ENCODE peak calls at places on chromosome 13, in ten cellular contexts. D, W, F, A, K, Q, V, J, E and L are unnamed samples.

GRCh38 chr13:112765734-112766133 is 75.9 kb downstream of the ATP11A start:
- DNase-seq in E (no peak), A (no peak), D (no peak), F (no peak), Q (no peak), V (no peak), K (no peak), J (no peak), W (no peak), L (no peak)

GRCh38 chr13:66138172-66138811 is 1091.8 kb downstream of the PCDH9 start:
- DNase-seq in E (no peak), F (no peak), W (no peak), J (no peak), A (no peak), D (no peak), Q (no peak), K (no peak), V (no peak), L (no peak)

GRCh38 chr13:56352901-56353300 is 787.8 kb upstream of the PRR20A start:
- DNase-seq in W (no peak), K (no peak), Q (no peak), E (no peak), J (no peak), D (no peak), V (no peak), F (no peak), A (no peak), L (no peak)

GRCh38 chr13:93847162-93847561 is 620.6 kb downstream of the GPC6 start:
- DNase-seq in F (no peak), W (no peak), K (no peak), J (peak), D (no peak), A (no peak), Q (no peak), V (no peak), E (no peak), L (no peak)

GRCh38 chr13:92843549-92843948 is 383.1 kb upstream of the GPC6 start:
- DNase-seq in D (no peak), W (no peak), E (no peak), V (peak), K (no peak), F (no peak), Q (no peak), A (no peak), J (no peak), L (no peak)

GRCh38 chr13:101627556-101627943 is 175.1 kb downstream of the ITGBL1 start:
- DNase-seq in K (no peak), A (no peak), D (no peak), E (no peak), W (no peak), F (no peak), V (no peak), Q (no peak), J (no peak), L (no peak)

GRCh38 chr13:60226507-60226906 is 62.8 kb upstream of the DIAPH3 start:
- DNase-seq in F (no peak), W (no peak), D (no peak), J (peak), K (no peak), A (no peak), Q (no peak), E (no peak), V (peak), L (no peak)

GRCh38 chr13:61954092-61954491 is 538.4 kb upstream of the PCDH20 start:
- DNase-seq in K (no peak), V (peak), F (no peak), J (no peak), A (no peak), E (no peak), D (no peak), W (no peak), Q (no peak), L (no peak)

GRCh38 chr13:28110414-28110813 is 10.0 kb upstream of the FLT3 start:
- DNase-seq in W (no peak), F (no peak), J (no peak), E (no peak), A (no peak), K (no peak), Q (no peak), V (no peak), D (no peak), L (no peak)

GRCh38 chr13:22357132-22357531 is 686.3 kb downstream of the FGF9 start:
- DNase-seq in J (peak), E (no peak), F (no peak), Q (no peak), K (no peak), D (no peak), W (no peak), A (no peak), V (no peak), L (no peak)